ENCODE peak calls at places on chromosomes 12 and 14, in five cellular contexts. I is RWPE1, Y is HFFc6, J is foreskin keratinocyte, X is adrenal gland. O is an unnamed sample.

GRCh38 chr14:22830329-22831010 is 783 bp downstream of the MRPL52 start:
- DNase-seq in X (no peak), Y (no peak), I (no peak), J (no peak), O (no peak)

GRCh38 chr14:23094666-23095195 is at the start of gene ACIN1:
- DNase-seq in Y (peak; percentile 64), X (no peak), I (peak; percentile 84), J (no peak), O (peak; percentile 67)

GRCh38 chr14:75011356-75012097 is 8.8 kb downstream of the EIF2B2 start:
- DNase-seq in Y (peak; percentile 47), X (no peak), I (no peak), J (peak; percentile 32), O (no peak)

GRCh38 chr12:103627189-103627855 is 40.2 kb downstream of the STAB2 start:
- DNase-seq in Y (no peak), I (no peak), X (no peak), J (no peak), O (no peak)

GRCh38 chr12:124625867-124626675 is 58.7 kb upstream of the NCOR2 start:
- DNase-seq in J (peak; percentile 54), X (peak; percentile 54), I (peak; percentile 77), Y (peak; percentile 38), O (peak; percentile 79)

GRCh38 chr14:103811189-103811588 is 36.2 kb downstream of the PPP1R13B start:
- DNase-seq in X (no peak), Y (no peak), J (no peak), I (no peak), O (no peak)

GRCh38 chr14:59253527-59253926 is 65.1 kb downstream of the DAAM1 start:
- DNase-seq in J (no peak), I (no peak), X (no peak), Y (no peak), O (no peak)

GRCh38 chr12:56104815-56105476 is 587 bp downstream of the PA2G4 start:
- DNase-seq in X (peak; percentile 30), I (no peak), Y (no peak), J (no peak), O (peak; percentile 41)

GRCh38 chr14:56100556-56100955 is 17.7 kb upstream of the PELI2 start:
- DNase-seq in Y (peak; percentile 40), J (no peak), X (no peak), I (no peak), O (no peak)

GRCh38 chr14:25231006-25231405 is 181.1 kb upstream of the STXBP6 start:
- DNase-seq in Y (no peak), J (no peak), X (no peak), I (no peak), O (no peak)

GRCh38 chr12:106956048-106956935 is 585 bp downstream of the TMEM263 start:
- DNase-seq in X (peak; percentile 80), Y (peak; percentile 88), J (peak; percentile 86), I (peak; percentile 46), O (peak; percentile 73)

GRCh38 chr14:22780105-22780679 is 13.7 kb downstream of the OXA1L start:
- DNase-seq in Y (no peak), J (no peak), I (no peak), X (peak; percentile 53), O (no peak)

GRCh38 chr14:97301931-97302559 is 504.9 kb downstream of the VRK1 start:
- DNase-seq in X (no peak), J (no peak), I (no peak), Y (no peak), O (no peak)
- TF ChIP-seq CTCF in X (no peak), J (no peak), I (no peak), Y (no peak), O (no peak)

GRCh38 chr14:90062852-90063539 is 1.2 kb downstream of the KCNK13 start:
- DNase-seq in Y (no peak), J (no peak), I (no peak), X (no peak), O (no peak)
- TF ChIP-seq CTCF in Y (no peak), J (no peak), I (no peak), X (no peak), O (no peak)

DNA sequence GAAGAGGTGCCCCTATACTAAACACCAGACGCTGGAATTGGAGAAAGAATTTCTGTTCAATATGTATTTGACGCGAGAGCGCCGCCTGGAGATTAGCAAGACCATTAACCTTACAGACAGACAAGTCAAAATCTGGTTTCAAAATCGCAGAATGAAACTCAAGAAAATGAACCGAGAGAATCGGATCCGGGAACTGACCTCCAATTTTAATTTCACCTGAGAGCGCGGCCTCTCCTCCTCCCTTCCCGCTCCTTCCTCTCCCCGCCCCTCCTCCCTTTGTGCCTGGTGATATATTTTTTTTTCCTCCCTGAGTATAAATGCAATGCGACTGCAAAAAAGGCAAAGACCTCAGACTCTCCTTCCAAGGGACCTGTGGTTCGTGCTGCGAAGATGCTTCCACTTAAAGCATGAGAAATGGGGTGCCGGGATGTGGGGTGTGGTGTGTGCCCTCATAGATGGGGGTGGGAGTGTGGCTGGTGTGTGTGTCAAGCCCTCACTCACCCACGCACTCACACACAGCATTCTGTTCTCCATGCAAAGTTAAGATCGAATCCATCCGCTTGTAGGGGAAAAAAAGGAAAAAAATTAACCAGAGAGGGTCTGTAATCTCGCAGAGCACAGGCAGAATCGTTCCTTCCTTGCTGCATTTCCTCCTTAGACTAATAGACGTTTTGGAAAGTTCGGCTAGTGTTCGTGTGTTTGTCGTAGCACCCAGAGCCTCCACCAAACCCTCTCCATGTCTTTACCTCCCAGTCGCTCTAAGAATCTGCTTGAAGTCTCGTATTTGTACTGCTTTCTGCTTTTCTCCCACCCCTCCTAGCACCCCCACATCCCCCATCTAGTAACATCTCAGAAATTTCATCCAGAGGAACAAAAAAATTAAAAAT is 4.5 kb downstream of the HOXC10 start:
- DNase-seq in Y (no peak), I (no peak), X (no peak), J (peak; percentile 55), O (peak; percentile 55)
- TF ChIP-seq CTCF in Y (peak; percentile 69), I (peak; percentile 57), X (no peak), J (peak; percentile 76), O (peak; percentile 70)

DNA sequence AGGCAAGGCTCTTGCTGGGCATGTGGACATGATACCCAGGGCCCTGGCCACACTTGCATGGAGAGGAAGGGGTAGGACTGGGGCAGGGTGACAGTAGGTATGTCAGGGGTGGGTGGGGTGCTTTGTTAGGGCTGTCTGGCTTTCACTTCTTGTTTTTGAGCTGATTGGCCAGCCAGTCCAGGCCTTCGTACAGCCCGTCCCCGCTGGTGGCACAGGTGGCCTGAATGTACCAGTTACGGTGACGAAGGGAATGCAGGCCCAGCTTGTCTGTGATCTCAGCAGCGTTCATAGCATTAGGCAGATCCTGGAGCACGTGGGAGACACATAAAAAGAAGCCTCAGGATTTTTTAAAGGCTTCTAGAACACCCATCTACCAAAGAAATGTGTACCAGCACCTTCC is 13.5 kb upstream of the FKBP11 start:
- DNase-seq in Y (no peak), J (no peak), I (no peak), X (no peak), O (no peak)
- TF ChIP-seq CTCF in Y (no peak), J (no peak), I (no peak), X (no peak), O (no peak)

DNA sequence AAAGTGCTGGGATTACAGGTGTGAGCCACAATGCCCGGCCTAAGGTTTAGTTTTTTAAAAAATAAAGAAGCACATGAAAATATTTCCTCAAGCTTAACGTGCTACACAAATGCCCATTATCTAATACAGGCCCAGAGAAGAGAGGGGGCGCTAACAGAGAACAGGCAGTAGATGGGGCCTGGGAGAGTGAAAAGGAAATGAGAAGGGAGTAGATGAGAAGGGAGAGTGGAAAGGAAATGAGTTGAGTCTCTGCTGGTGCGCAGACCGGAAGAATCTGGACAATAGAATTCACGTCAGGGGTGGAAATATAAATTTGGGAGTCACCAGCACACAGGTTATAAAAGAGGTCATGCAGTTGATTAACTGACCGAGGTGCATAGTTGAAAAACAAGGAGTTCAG is 10.7 kb downstream of the PXN start:
- DNase-seq in J (no peak), X (no peak), Y (no peak), I (no peak), O (no peak)
- TF ChIP-seq CTCF in J (peak; percentile 8), X (no peak), Y (no peak), I (no peak), O (no peak)

GRCh38 chr12:113092478-113093408 is 36.2 kb downstream of the DTX1 start:
- DNase-seq in Y (no peak), I (peak; percentile 53), J (no peak), X (no peak), O (peak; percentile 75)
- TF ChIP-seq CTCF in Y (peak; percentile 11), I (no peak), J (peak; percentile 55), X (no peak), O (peak; percentile 11)

GRCh38 chr14:78446807-78447206 is 276.6 kb downstream of the NRXN3 start:
- DNase-seq in X (no peak), J (no peak), I (no peak), Y (no peak), O (no peak)
- TF ChIP-seq CTCF in X (no peak), J (no peak), I (no peak), Y (no peak), O (no peak)

DNA sequence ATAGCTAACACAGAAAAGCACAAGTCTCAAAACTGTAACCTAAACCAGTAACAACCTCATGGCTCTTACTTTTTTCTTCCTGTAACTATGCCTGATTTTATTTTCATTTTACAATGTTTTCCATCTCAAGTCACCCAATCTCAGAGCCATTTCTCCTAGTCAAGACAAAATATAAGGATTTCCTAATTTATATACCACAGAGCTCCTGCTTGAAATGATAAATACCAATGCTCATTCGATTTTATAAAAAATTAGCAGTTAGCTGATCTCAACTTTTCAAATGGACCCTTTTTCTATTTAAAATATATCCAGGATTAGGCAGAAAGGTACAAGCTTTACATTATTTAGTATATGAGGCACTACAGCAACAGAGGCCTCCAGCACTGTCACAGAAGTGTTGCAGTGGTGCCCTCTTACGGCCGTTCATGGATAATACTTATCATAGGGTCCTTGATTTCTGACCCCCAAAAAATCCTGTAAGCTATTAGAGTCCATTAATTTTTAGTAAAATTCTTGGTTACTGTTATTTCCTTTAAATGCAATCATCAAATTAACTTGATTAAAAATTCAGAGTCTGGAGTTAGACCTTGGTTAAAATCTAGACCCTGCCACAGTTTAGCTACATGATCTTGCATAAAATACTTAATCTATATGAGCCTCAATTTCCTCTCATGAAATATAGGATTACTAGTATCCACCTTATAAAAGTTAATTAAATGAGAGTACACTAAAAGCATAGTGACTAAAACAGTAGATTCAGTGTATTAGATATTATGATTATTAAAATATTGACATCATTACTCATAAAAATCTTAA is 68.3 kb downstream of the SEC23A start:
- DNase-seq in Y (no peak), X (no peak), J (no peak), I (no peak), O (no peak)
- TF ChIP-seq CTCF in Y (peak; percentile 58), X (no peak), J (peak; percentile 30), I (no peak), O (no peak)